ENCODE peak calls at places on chromosomes 12 and 14, in six cellular contexts. U is adrenal gland, N is aorta, T is tibial nerve, Z is thoracic aorta, R is left ventricle myocardium inferior. Q is an unnamed sample. For H3K4me1, the result is how much of the 10 kb centered on the place peaks cover.

GRCh38 chr12:22588817-22589216 is 36.2 kb upstream of the ETNK1 start:
- DNase-seq in R (no peak), Z (no peak), T (no peak), U (no peak), N (no peak), Q (no peak)

GRCh38 chr14:32709072-32709471 is 229.6 kb upstream of the NPAS3 start:
- DNase-seq in Z (no peak), U (peak), N (peak), R (no peak), T (peak), Q (no peak)

GRCh38 chr12:14841761-14842160 is 1.6 kb downstream of the ART4 start:
- DNase-seq in R (peak), T (peak), Z (peak), U (peak), N (peak), Q (peak)

GRCh38 chr12:33370318-33370717 is 69.3 kb downstream of the SYT10 start:
- DNase-seq in R (no peak), T (no peak), U (no peak), N (no peak), Z (no peak), Q (no peak)

GRCh38 chr14:105102361-105102760 is 37.1 kb upstream of the GPR132 start:
- DNase-seq in T (no peak), N (no peak), R (no peak), U (no peak), Z (no peak), Q (peak)

GRCh38 chr12:80400591-80400991 is 43.4 kb upstream of the PTPRQ start:
- DNase-seq in Z (no peak), T (no peak), N (peak), U (no peak), R (no peak), Q (no peak)

GRCh38 chr14:69291891-69292586 is 32.1 kb downstream of the GALNT16 start:
- DNase-seq in R (no peak), T (no peak), N (no peak), U (peak), Z (no peak), Q (peak)

GRCh38 chr12:112479413-112479812 is 60.7 kb downstream of the PTPN11 start:
- DNase-seq in T (no peak), R (no peak), Z (no peak), N (no peak), U (no peak), Q (no peak)

GRCh38 chr12:104213952-104214351 is 1.6 kb upstream of the TXNRD1 start:
- DNase-seq in Z (no peak), R (no peak), U (no peak), T (peak), N (no peak), Q (no peak)

GRCh38 chr14:69013943-69014782 is 35.1 kb upstream of the ACTN1 start:
- DNase-seq in Z (no peak), T (no peak), U (no peak), N (peak), R (peak), Q (no peak)

GRCh38 chr14:102288139-102288538 is 16.8 kb downstream of the MOK start:
- DNase-seq in T (no peak), U (no peak), Z (no peak), N (no peak), R (no peak), Q (no peak)

GRCh38 chr14:62076368-62076767 is 314.1 kb downstream of the SNAPC1 start:
- DNase-seq in U (no peak), T (no peak), N (no peak), Z (no peak), R (no peak), Q (no peak)

GRCh38 chr12:59388176-59388575 is 207.7 kb upstream of the SLC16A7 start:
- DNase-seq in U (no peak), T (no peak), N (no peak), Z (no peak), R (no peak), Q (no peak)

GRCh38 chr12:1917172-1918070 is 1.0 kb downstream of the CACNA2D4 start:
- DNase-seq in T (peak), R (no peak), N (peak), U (no peak), Z (no peak), Q (peak)

GRCh38 chr12:1919763-1920162 is 1.3 kb upstream of the CACNA2D4 start:
- DNase-seq in R (no peak), U (no peak), Z (no peak), N (no peak), T (no peak), Q (no peak)

GRCh38 chr12:1919284-1919683 is 832 bp upstream of the CACNA2D4 start:
- DNase-seq in Z (no peak), T (no peak), U (no peak), R (no peak), N (peak), Q (no peak)

GRCh38 chr12:1918875-1919236 is 404 bp upstream of the CACNA2D4 start:
- DNase-seq in U (no peak), R (no peak), N (peak), T (no peak), Z (no peak), Q (peak)

DNA sequence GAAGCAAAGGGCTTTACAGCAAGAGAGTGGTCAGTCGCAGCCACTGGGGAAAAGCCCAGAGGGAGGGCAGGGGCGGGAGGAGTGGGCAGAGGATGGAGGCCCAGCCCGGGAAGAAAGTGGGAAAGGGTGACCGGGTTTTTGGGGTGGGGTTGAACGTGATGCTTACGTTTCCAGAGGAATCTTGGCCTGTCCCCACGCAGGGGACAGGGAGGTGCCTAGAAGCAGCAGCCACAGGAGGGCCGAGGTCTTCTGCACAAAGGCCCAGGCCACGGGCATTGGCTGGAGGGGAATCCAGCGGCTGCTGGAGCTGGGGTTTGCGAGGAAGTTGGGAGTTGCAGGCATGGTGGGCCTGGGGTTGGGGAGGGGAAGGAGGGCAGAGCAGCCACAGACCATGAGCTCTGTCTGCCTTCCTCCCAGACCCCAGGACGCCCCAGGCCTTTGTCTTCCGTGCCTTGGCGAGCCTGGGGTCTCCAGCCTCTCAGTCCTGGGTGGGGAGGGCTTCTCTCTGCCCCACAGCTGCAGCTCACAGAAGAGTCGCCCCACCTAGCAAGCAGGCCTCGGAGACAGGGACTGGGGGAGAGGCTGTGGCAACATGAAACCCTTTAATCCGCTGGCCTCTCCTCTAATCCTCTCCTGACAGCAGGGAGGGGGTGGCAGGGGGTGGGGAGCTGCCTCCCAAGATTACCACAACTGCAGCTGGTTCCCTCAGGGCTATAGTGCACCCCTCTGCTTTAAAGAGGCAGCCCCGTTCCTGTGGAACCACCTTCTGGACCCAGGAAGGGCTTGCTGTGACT is at the start of gene CACNA2D4:
- DNase-seq in T (peak), Z (no peak), U (no peak), R (no peak), N (peak), Q (peak)
- H3K27ac ChIP-seq in T (no peak), Z (peak), U (no peak), R (peak), N (no peak), Q (peak)

DNA sequence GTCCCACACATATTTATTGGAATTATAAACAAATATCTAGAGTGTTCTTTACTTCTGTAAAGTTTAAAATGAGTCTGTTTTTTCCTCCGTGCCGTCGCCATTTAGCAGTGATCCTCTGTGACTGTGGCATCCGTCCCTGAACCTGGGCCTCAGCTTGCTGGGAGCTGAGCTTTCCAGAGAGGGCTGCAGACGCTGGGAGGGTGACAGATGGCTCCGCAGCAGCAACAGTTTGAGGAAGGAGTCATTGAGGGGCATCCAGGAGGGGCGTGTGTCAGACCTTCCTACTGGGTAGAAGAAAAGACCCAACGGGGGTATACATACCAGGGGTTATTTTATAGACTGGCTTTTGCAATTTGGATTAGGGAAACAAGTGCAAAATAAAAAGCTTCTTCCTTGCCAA is 47.9 kb downstream of the NEUROD4 start:
- DNase-seq in R (no peak), N (no peak), Z (no peak), T (no peak), U (no peak), Q (no peak)
- H3K4me1 ChIP-seq in R (under half), N (under half), Z (under half), T (under half), U (under half), Q (under half)

DNA sequence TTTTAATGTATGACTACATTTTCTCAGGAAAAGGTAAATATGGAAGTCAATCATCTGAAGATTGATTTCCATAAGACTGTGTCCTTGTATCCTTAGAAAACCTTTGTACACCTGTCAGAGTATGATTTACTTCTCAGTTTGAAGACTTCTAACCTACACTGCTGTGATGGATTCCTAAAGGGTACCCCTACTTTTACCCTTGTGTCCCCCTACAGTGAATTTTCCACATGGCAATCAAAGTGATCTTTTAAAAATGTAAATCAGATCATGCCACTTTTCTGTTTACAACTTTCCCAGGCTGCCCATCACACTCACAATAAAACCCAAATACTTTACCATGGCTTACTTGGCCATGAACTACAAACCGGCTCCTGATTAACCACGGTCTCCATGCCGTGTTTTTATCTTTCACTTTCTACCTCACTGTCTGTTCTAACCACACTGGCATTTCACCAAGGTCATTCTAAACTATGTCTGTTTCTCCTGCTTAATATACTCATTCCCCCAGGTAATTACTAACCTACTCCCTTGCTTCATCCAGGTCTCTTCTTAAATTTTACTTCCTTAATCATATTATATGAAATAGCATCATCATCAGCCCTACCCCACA is 8.1 kb downstream of the DNAI7 start:
- DNase-seq in T (no peak), Z (no peak), N (no peak), R (no peak), U (no peak), Q (no peak)
- H3K4me3 ChIP-seq in T (no peak), Z (no peak), N (no peak), R (peak), U (no peak), Q (no peak)

DNA sequence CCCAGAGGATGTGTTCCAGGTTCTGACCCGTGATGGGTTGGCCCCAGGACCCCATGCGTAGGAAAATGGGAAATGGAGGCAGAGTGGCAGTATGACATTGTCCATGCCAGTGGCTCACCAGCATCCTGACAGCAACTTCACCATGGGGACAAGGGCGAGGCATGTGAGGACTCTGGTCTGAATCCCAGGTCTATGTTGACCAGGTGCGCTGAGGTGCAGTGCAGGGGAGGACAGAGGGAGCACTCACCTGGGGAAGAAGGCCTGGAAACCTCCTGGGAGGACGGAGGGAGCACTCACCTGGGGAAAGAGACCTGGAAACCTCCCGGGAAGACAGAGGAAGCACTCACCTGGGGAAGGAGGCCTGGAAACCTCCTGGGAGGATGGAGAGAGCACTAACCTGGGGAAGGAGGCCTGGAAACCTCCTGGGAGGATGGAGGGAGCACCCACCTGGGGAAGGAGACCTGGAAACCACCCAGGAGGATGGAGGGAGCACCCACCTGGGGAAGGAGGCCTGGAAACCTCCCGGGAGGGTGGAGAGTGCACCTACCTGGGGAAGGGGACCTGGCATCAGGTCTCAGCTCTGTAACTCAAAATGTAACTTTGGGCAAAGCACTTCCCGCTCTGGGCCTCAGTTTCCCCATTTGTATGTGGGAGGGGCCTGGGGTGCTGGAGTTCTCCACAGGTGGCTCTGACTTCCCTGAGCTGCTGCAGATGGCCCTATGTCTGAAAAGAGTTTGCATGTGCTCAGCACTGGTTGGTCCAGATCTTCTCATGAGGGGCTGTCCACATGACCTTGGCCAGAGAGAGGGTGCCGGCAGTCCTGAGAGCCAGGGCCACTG is 6.9 kb upstream of the CACNA2D4 start:
- DNase-seq in T (no peak), Z (no peak), R (no peak), N (peak), U (no peak), Q (no peak)
- H3K27ac ChIP-seq in T (no peak), Z (no peak), R (peak), N (no peak), U (no peak), Q (no peak)

DNA sequence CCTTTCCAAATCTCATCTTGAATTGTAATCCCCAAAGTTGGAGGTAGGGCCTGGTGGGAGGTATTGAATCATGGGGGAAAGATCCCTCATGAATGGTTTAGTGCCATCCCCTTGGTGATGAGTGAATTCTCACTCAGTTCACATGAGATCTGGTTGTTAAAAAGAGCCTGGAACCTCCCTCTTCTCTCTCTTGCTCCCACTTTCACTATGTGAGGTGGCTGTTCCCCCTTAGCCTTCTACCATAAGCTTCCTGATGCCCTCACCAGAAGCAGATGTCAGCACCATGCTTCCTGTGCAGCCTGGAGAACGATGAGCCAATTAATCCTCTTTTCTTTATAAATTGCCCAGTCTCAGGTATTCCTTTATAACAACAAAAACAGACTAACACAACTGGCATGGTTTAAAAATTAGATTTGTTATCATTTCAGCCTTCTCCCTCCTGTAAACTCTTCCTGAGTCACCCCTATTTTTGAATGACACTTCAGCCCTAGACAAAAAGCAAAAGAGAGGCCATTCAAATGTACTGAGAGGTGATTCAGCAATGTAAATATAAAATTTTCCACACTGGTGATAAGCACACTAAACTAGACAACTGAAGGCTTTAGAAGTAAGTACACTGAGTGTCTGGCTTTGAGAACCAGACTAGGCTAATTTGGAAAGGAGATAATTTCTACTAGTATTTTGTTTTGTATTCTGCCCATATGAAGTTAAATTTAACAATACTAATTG is 212.1 kb upstream of the ABCD2 start:
- DNase-seq in R (no peak), Z (no peak), U (no peak), N (no peak), T (no peak), Q (no peak)
- H3K4me1 ChIP-seq in R (under half), Z (under half), U (under half), N (under half), T (under half), Q (under half)